ENCODE peak calls at places on chromosomes 3 and 15, in four cellular contexts. I, J, T and P are unnamed samples.

GRCh38 chr15:94749848-94750617 is 518.7 kb downstream of the MCTP2 start:
- DNase-seq in J (no peak), T (no peak), I (no peak), P (no peak)

GRCh38 chr15:74461847-74462511 is 1.0 kb upstream of the UBL7 start:
- DNase-seq in T (no peak), J (no peak), I (no peak), P (no peak)

GRCh38 chr15:98322551-98322950 is 325.8 kb upstream of the IGF1R start:
- DNase-seq in T (no peak), J (peak), I (no peak), P (no peak)

GRCh38 chr3:12303998-12304397 is 15.1 kb downstream of the PPARG start:
- DNase-seq in J (no peak), I (no peak), T (no peak), P (no peak)

GRCh38 chr3:181176610-181177009 is 187.1 kb upstream of the DNAJC19 start:
- DNase-seq in I (peak), J (peak), T (no peak), P (peak)

GRCh38 chr3:122598556-122598955 is 21.1 kb downstream of the PARP15 start:
- DNase-seq in I (no peak), T (no peak), J (no peak), P (no peak)

GRCh38 chr15:95684693-95685115 is 645.8 kb upstream of the NR2F2 start:
- DNase-seq in T (no peak), J (no peak), I (peak), P (no peak)

GRCh38 chr15:28725556-28725955 is 13.3 kb upstream of the GOLGA8M start:
- DNase-seq in T (no peak), J (no peak), I (no peak), P (no peak)

GRCh38 chr3:127822166-127822835 is at the start of gene MGLL:
- DNase-seq in J (peak), T (peak), I (peak), P (no peak)

GRCh38 chr15:66702770-66703539 is 919 bp downstream of the SMAD6 start:
- DNase-seq in T (peak), I (no peak), J (peak), P (no peak)

GRCh38 chr15:36882487-36883108 is 217.8 kb downstream of the MEIS2 start:
- DNase-seq in J (peak), I (no peak), T (peak), P (no peak)

GRCh38 chr3:165805834-165806561 is 31.2 kb downstream of the BCHE start:
- DNase-seq in J (no peak), T (no peak), I (no peak), P (peak)

GRCh38 chr3:106714400-106714799 is 662.8 kb upstream of the CCDC54 start:
- DNase-seq in J (no peak), I (no peak), T (no peak), P (no peak)

GRCh38 chr3:168860028-168860427 is 764.3 kb upstream of the GOLIM4 start:
- DNase-seq in T (no peak), I (no peak), J (no peak), P (no peak)

GRCh38 chr3:123194552-123194951 is 7.2 kb upstream of the SEC22A start:
- DNase-seq in I (peak), T (no peak), J (no peak), P (no peak)

GRCh38 chr3:71562938-71563337 is 20.6 kb downstream of the FOXP1 start:
- DNase-seq in T (no peak), I (no peak), J (no peak), P (no peak)

GRCh38 chr3:189305412-189305811 is 133.6 kb downstream of the TPRG1 start:
- DNase-seq in T (no peak), J (no peak), I (no peak), P (no peak)

GRCh38 chr3:62667714-62668113 is 207.5 kb downstream of the CADPS start:
- DNase-seq in J (no peak), I (no peak), T (no peak), P (peak)

GRCh38 chr15:99154271-99154670 is 49.4 kb downstream of the SYNM start:
- DNase-seq in J (no peak), I (peak), T (no peak), P (no peak)

GRCh38 chr3:48711727-48712126 is 5.3 kb downstream of the IP6K2 start:
- DNase-seq in I (no peak), T (no peak), J (no peak), P (no peak)

GRCh38 chr3:122021037-122021436 is 1.0 kb downstream of the ILDR1 start:
- DNase-seq in J (no peak), I (no peak), T (no peak), P (no peak)

GRCh38 chr15:42152196-42152920 is 4.1 kb downstream of the PLA2G4F start:
- DNase-seq in T (no peak), I (peak), J (peak), P (no peak)

GRCh38 chr3:13282528-13282985 is 137.6 kb downstream of the NUP210 start:
- DNase-seq in T (no peak), I (no peak), J (no peak), P (no peak)

GRCh38 chr3:7536921-7537320 is 676.0 kb downstream of the GRM7 start:
- DNase-seq in J (no peak), T (no peak), I (no peak), P (no peak)

GRCh38 chr15:58951388-58952060 is 18.0 kb upstream of the SLTM start:
- DNase-seq in I (peak), J (peak), T (no peak), P (no peak)

GRCh38 chr15:89024418-89024817 is 63.8 kb upstream of the ABHD2 start:
- DNase-seq in J (no peak), I (no peak), T (no peak), P (no peak)

DNA sequence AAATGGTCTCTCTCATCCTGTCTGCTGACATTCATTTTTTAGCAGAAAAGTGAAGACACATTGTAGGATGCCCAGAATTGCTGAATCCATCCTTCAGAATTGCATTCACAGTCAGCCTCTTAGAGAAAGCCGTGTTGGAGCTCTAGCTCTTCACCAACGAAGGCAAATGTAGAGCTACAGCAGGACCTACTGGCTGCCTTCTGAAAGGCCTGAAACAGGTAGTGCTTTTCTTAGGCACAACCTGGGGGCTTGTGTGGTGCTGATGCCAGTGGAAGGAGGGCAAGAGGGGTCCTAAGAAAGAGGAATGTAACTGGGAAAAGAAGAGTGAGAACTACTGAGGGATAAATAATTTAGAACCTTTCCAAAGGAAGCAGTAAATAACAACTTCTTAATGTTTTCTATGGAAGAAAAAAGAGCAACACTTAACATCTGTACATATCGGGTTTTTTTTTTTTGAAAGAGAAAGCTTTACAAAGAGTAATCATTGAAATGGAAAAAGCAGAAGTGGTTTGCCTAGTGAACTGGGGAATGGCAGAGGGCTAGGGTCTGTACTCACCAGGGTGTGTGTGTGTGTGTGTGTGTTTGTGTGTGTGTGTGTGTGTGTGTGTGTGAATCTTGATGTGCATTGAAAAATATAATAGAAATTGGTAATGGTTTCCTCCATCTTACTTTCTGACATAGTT is 297.8 kb downstream of the SATB1 start:
- DNase-seq in T (no peak), I (no peak), J (no peak), P (peak)
- H3K4me3 ChIP-seq in T (no peak), I (no peak), J (no peak), P (no peak)

DNA sequence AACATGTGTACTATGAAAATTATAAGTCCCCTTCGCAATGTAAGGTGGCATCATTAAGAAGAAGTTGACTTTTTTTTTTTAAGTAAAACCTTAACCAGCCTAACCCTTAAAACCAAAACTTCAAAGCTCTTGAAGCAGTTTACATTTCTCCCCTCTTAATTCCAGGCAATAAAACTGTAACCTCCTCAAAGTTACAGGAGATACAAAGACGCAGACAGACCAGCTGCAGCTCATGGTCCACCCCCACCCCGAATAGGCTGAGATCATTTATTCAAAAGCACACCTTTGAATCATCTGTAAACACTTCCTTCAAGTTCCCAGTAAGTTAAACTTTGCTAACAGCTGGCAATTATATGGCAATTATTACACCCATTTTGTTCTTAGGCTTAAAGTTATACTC is 414.5 kb downstream of the ERC2 start:
- DNase-seq in T (no peak), J (no peak), I (no peak), P (no peak)
- H3K4me3 ChIP-seq in T (no peak), J (no peak), I (no peak), P (no peak)

DNA sequence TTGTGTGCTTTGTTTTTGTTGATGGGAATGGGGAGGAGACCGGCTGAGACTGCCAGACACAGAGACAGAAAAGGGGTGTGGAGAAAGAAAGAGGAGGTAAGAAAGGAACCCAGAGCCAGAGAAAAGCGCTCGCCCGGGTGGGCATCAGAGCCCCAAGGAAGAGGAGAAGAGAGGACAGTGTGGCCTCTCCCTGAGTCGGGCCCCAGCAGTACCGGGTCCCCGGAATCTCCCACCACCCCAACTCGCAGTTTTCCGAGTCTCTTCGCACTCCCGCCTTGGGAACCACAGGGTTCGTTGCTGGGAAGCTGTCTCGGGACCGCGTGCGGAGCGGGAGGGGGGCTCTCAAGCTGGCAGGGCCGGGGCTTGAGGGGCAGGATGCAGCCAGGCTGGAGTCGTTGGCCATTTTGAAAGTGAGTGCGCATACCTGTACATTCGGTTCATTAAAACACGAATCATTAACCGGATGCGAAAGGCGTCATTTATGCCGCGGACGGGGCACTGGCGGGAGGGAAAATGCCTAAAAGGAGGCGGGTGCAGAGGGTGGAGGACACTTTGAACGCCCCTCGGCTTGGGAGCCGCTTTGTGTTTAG is 3.2 kb downstream of the SKOR1 start:
- DNase-seq in J (no peak), I (no peak), T (no peak), P (no peak)
- H3K4me3 ChIP-seq in J (no peak), I (no peak), T (peak), P (no peak)

GRCh38 chr3:114218006-114218405 is 19.4 kb downstream of the ZNF80 start:
- DNase-seq in J (no peak), I (peak), T (no peak), P (no peak)

GRCh38 chr3:114221881-114222264 is 15.5 kb downstream of the ZNF80 start:
- DNase-seq in J (no peak), I (no peak), T (no peak), P (no peak)

GRCh38 chr3:114221165-114221880 is 16.1 kb downstream of the ZNF80 start:
- DNase-seq in J (no peak), T (no peak), I (peak), P (no peak)

GRCh38 chr3:114218578-114219185 is 18.7 kb downstream of the ZNF80 start:
- DNase-seq in T (no peak), J (no peak), I (no peak), P (no peak)

DNA sequence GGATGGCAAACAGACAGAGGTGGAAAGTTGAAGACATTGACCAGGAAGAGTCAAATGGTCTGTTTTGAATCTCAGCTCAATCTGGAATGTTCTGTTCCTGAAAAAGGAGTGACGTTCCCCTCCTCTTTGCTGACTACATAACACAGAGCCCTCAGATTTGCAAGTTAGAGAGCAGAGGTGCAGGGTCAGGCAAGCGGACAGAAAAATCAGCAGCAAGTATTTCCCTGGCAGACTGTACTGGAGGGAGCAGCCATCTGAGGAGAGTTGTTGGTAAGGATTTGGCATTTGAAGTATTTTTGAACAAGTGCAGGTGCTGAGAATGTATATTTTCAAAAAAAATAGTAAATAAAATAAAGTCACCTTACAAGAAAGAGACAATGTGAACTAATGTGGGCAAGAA is 17.6 kb downstream of the ZNF80 start:
- DNase-seq in J (no peak), T (no peak), I (no peak), P (no peak)
- H3K4me3 ChIP-seq in J (no peak), T (no peak), I (no peak), P (no peak)

GRCh38 chr15:43793647-43794046 is 1.5 kb downstream of the SERF2 start:
- DNase-seq in I (no peak), J (peak), T (no peak), P (no peak)
- H3K4me3 ChIP-seq in I (peak), J (no peak), T (peak), P (peak)